ENCODE peak calls at places on chromosomes 4 and X, in seven cellular contexts. One of them, this sample, is unnamed.

GRCh38 chr4:28842271-28842670 is 1877.9 kb upstream of the PCDH7 start:
- DNase-seq in cardiac fibroblast: no peak
- DNase-seq in NB4: no peak
- DNase-seq in psoas muscle: no peak
- DNase-seq in choroid plexus epithelial cell: no peak
- DNase-seq in endothelial cell of umbilical vein: no peak
- DNase-seq in fibroblast of the aortic adventitia: no peak
- DNase-seq in this sample: no peak

GRCh38 chrX:151019837-151020236 is 36.7 kb downstream of the HMGB3 start:
- DNase-seq in cardiac fibroblast: peak; percentile 3
- DNase-seq in NB4: no peak
- DNase-seq in psoas muscle: no peak
- DNase-seq in choroid plexus epithelial cell: peak; percentile 15
- DNase-seq in endothelial cell of umbilical vein: no peak
- DNase-seq in fibroblast of the aortic adventitia: peak; percentile 20
- DNase-seq in this sample: peak; percentile 5

GRCh38 chr4:178633263-178633662 is 1191.0 kb upstream of the AGA start:
- DNase-seq in cardiac fibroblast: no peak
- DNase-seq in NB4: peak; percentile 7
- DNase-seq in psoas muscle: no peak
- DNase-seq in choroid plexus epithelial cell: no peak
- DNase-seq in endothelial cell of umbilical vein: no peak
- DNase-seq in fibroblast of the aortic adventitia: no peak
- DNase-seq in this sample: no peak

GRCh38 chrX:15245896-15246295 is 24.0 kb downstream of the ASB9 start:
- DNase-seq in cardiac fibroblast: no peak
- DNase-seq in NB4: no peak
- DNase-seq in psoas muscle: no peak
- DNase-seq in choroid plexus epithelial cell: peak; percentile 85
- DNase-seq in endothelial cell of umbilical vein: no peak
- DNase-seq in fibroblast of the aortic adventitia: peak; percentile 1
- DNase-seq in this sample: peak; percentile 27

GRCh38 chr4:91064157-91064853 is 937.1 kb downstream of the CCSER1 start:
- DNase-seq in cardiac fibroblast: no peak
- DNase-seq in NB4: peak; percentile 11
- DNase-seq in psoas muscle: no peak
- DNase-seq in choroid plexus epithelial cell: peak; percentile 63
- DNase-seq in endothelial cell of umbilical vein: peak; percentile 61
- DNase-seq in fibroblast of the aortic adventitia: no peak
- DNase-seq in this sample: peak; percentile 63

GRCh38 chr4:4825431-4825830 is 34.0 kb upstream of the MSX1 start:
- DNase-seq in cardiac fibroblast: no peak
- DNase-seq in NB4: no peak
- DNase-seq in psoas muscle: no peak
- DNase-seq in choroid plexus epithelial cell: no peak
- DNase-seq in endothelial cell of umbilical vein: no peak
- DNase-seq in fibroblast of the aortic adventitia: no peak
- DNase-seq in this sample: no peak

GRCh38 chrX:133929836-133930464 is 55.4 kb downstream of the GPC3 start:
- DNase-seq in cardiac fibroblast: no peak
- DNase-seq in NB4: no peak
- DNase-seq in psoas muscle: no peak
- DNase-seq in choroid plexus epithelial cell: no peak
- DNase-seq in endothelial cell of umbilical vein: no peak
- DNase-seq in fibroblast of the aortic adventitia: no peak
- DNase-seq in this sample: no peak

GRCh38 chrX:29196501-29196900 is 609.3 kb downstream of the IL1RAPL1 start:
- DNase-seq in cardiac fibroblast: no peak
- DNase-seq in NB4: no peak
- DNase-seq in psoas muscle: no peak
- DNase-seq in choroid plexus epithelial cell: no peak
- DNase-seq in endothelial cell of umbilical vein: no peak
- DNase-seq in fibroblast of the aortic adventitia: no peak
- DNase-seq in this sample: no peak

GRCh38 chr4:182914357-182914756 is 2.8 kb downstream of the DCTD start:
- DNase-seq in cardiac fibroblast: no peak
- DNase-seq in NB4: peak; percentile 10
- DNase-seq in psoas muscle: no peak
- DNase-seq in choroid plexus epithelial cell: no peak
- DNase-seq in endothelial cell of umbilical vein: no peak
- DNase-seq in fibroblast of the aortic adventitia: no peak
- DNase-seq in this sample: no peak

GRCh38 chr4:142406917-142407501 is 439.1 kb downstream of the INPP4B start:
- DNase-seq in cardiac fibroblast: peak; percentile 12
- DNase-seq in NB4: no peak
- DNase-seq in psoas muscle: no peak
- DNase-seq in choroid plexus epithelial cell: no peak
- DNase-seq in endothelial cell of umbilical vein: no peak
- DNase-seq in fibroblast of the aortic adventitia: peak; percentile 30
- DNase-seq in this sample: no peak

GRCh38 chr4:55312491-55313101 is 33.4 kb upstream of the SRD5A3 start:
- DNase-seq in cardiac fibroblast: peak; percentile 79
- DNase-seq in NB4: peak; percentile 53
- DNase-seq in psoas muscle: no peak
- DNase-seq in choroid plexus epithelial cell: peak; percentile 78
- DNase-seq in endothelial cell of umbilical vein: peak; percentile 63
- DNase-seq in fibroblast of the aortic adventitia: peak; percentile 72
- DNase-seq in this sample: peak; percentile 81

GRCh38 chrX:54320067-54320466 is 37.8 kb downstream of the WNK3 start:
- DNase-seq in cardiac fibroblast: no peak
- DNase-seq in NB4: no peak
- DNase-seq in psoas muscle: no peak
- DNase-seq in choroid plexus epithelial cell: no peak
- DNase-seq in endothelial cell of umbilical vein: no peak
- DNase-seq in fibroblast of the aortic adventitia: no peak
- DNase-seq in this sample: no peak

DNA sequence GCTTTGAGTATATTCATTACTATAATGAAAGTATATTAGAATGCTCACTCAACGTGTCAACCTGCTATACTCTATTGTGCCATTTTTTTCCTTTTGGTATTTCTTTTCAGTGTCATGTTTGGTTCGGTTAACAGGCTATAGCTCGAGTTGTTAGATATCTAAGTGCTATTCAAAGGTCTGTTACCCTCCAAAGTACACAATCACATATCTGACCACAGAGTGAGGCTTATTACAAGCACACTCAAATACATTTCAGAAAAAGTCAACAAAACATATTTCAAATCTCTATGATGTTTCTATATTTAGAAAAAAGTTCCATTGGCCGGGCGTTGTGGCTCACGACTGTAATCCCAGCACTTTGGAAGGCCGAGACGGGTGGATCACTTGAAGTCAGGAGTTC is 32.8 kb downstream of the WNK3 start:
- DNase-seq in cardiac fibroblast: no peak
- DNase-seq in NB4: no peak
- DNase-seq in psoas muscle: no peak
- DNase-seq in choroid plexus epithelial cell: no peak
- DNase-seq in endothelial cell of umbilical vein: no peak
- DNase-seq in fibroblast of the aortic adventitia: no peak
- DNase-seq in this sample: no peak
- H3K4me3 ChIP-seq in cardiac fibroblast: no peak overlapping the region
- H3K4me3 ChIP-seq in NB4: no peak overlapping the region
- H3K4me3 ChIP-seq in psoas muscle: no peak overlapping the region
- H3K4me3 ChIP-seq in choroid plexus epithelial cell: no peak overlapping the region
- H3K4me3 ChIP-seq in endothelial cell of umbilical vein: no peak overlapping the region
- H3K4me3 ChIP-seq in fibroblast of the aortic adventitia: no peak overlapping the region
- H3K4me3 ChIP-seq in this sample: no peak overlapping the region

GRCh38 chr4:98929341-98930267 is 671 bp upstream of the EIF4E start:
- DNase-seq in cardiac fibroblast: peak; percentile 99
- DNase-seq in NB4: peak; percentile 81
- DNase-seq in psoas muscle: peak; percentile 88
- DNase-seq in choroid plexus epithelial cell: peak; percentile 92
- DNase-seq in endothelial cell of umbilical vein: peak; percentile 91
- DNase-seq in fibroblast of the aortic adventitia: peak; percentile 91
- DNase-seq in this sample: peak; percentile 89
- TF ChIP-seq CTCF in cardiac fibroblast: no peak
- TF ChIP-seq CTCF in NB4: no peak
- TF ChIP-seq CTCF in psoas muscle: peak; percentile 16
- TF ChIP-seq CTCF in choroid plexus epithelial cell: peak; percentile 1
- TF ChIP-seq CTCF in endothelial cell of umbilical vein: no peak
- TF ChIP-seq CTCF in fibroblast of the aortic adventitia: peak; percentile 30
- TF ChIP-seq CTCF in this sample: no peak

DNA sequence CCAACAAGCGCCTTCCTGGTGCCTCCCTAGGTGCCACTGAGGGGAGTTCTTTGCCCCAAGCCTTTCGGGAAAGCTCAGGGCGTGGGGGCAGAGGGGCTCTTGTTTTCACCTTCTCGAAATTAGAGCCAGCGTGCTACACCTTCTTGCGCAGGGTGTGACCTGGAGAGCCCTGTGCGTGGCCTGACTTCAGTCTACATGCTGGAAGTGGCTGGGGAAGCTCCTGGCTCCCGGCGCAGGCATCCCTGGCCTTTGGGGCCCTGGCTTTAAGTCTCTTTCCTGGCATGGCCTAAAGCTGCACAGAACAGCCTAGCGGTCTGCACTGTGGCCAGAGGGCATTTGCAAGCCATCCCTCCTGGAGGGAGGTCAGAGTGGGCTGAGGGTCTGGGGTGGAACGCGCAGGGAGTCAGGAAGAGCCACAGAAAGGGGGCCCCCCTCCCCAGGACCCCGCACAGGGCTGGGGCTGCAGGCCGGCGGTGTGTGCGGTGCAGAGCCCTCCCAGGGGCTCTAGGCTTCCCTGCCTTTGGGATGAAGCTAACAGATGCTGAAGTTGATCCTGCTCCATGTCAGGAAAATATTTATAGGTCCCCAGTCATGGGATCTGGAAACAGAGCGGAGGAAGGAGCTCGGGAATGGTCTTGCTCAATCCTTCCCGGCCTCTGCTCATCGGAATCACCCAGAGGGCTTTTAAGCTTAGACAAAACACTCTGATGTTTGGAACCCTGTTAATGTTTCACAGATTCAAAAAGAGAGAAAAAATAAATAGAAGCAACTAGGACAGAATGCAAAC is 781 bp upstream of the SPON2 start:
- DNase-seq in cardiac fibroblast: no peak
- DNase-seq in NB4: no peak
- DNase-seq in psoas muscle: peak; percentile 73
- DNase-seq in choroid plexus epithelial cell: peak; percentile 86
- DNase-seq in endothelial cell of umbilical vein: no peak
- DNase-seq in fibroblast of the aortic adventitia: peak; percentile 65
- DNase-seq in this sample: peak; percentile 54
- H3K4me3 ChIP-seq in cardiac fibroblast: no peak overlapping the region
- H3K4me3 ChIP-seq in NB4: no peak overlapping the region
- H3K4me3 ChIP-seq in psoas muscle: peak overlapping the region; percentile 12
- H3K4me3 ChIP-seq in choroid plexus epithelial cell: peak overlapping the region; percentile 78
- H3K4me3 ChIP-seq in endothelial cell of umbilical vein: no peak overlapping the region
- H3K4me3 ChIP-seq in fibroblast of the aortic adventitia: no peak overlapping the region
- H3K4me3 ChIP-seq in this sample: no peak overlapping the region

DNA sequence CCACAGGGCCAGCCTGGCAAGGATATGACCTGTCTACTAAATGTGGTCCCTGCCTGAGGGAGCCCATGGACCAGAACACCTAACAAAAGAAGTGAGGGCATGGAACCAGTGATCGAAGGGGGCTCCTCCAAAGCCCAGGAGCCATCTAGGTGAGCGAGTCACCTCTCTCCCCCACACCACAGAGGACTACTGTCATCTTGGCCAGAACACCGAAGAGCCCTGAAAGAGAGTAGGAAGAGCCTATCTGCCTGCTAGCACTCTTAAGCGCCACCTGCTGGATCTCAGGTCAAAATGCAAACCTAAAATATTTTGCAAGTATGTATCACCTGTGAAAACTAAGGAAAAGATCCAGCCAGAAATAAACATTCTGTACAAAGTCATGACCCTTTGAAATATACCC is 137.9 kb upstream of the ZXDB start:
- DNase-seq in cardiac fibroblast: peak; percentile 48
- DNase-seq in NB4: peak; percentile 53
- DNase-seq in psoas muscle: no peak
- DNase-seq in choroid plexus epithelial cell: peak; percentile 9
- DNase-seq in endothelial cell of umbilical vein: peak; percentile 36
- DNase-seq in fibroblast of the aortic adventitia: peak; percentile 11
- DNase-seq in this sample: peak; percentile 20
- TF ChIP-seq CTCF in cardiac fibroblast: peak; percentile 56
- TF ChIP-seq CTCF in NB4: peak; percentile 50
- TF ChIP-seq CTCF in psoas muscle: peak; percentile 48
- TF ChIP-seq CTCF in choroid plexus epithelial cell: peak; percentile 31
- TF ChIP-seq CTCF in endothelial cell of umbilical vein: peak; percentile 35
- TF ChIP-seq CTCF in fibroblast of the aortic adventitia: peak; percentile 48
- TF ChIP-seq CTCF in this sample: peak; percentile 41

GRCh38 chr4:52861879-52862604 is at the start of gene RASL11B:
- DNase-seq in cardiac fibroblast: peak; percentile 63
- DNase-seq in NB4: peak; percentile 56
- DNase-seq in psoas muscle: peak; percentile 89
- DNase-seq in choroid plexus epithelial cell: peak; percentile 71
- DNase-seq in endothelial cell of umbilical vein: peak; percentile 78
- DNase-seq in fibroblast of the aortic adventitia: peak; percentile 44
- DNase-seq in this sample: peak; percentile 62
- H3K4me3 ChIP-seq in cardiac fibroblast: peak within 1 kb of the TSS; percentile 55
- H3K4me3 ChIP-seq in NB4: no peak within 1 kb of the TSS
- H3K4me3 ChIP-seq in psoas muscle: peak within 1 kb of the TSS; percentile 73
- H3K4me3 ChIP-seq in choroid plexus epithelial cell: peak within 1 kb of the TSS; percentile 75
- H3K4me3 ChIP-seq in endothelial cell of umbilical vein: peak within 1 kb of the TSS; percentile 5
- H3K4me3 ChIP-seq in fibroblast of the aortic adventitia: peak within 1 kb of the TSS; percentile 76
- H3K4me3 ChIP-seq in this sample: peak within 1 kb of the TSS; percentile 60